ENCODE peak calls at places on chromosomes 5 and 9, in five cellular contexts. Y is stomach, U is colonic mucosa, G is astrocyte, B is OCI-LY7. R is an unnamed sample. For H3K4me1, the result is how much of the 10 kb centered on the place peaks cover.

GRCh38 chr5:102611312-102611711 is 112.5 kb upstream of the SLCO6A1 start:
- DNase-seq in B (no peak), G (no peak), U (no peak), Y (no peak), R (no peak)

GRCh38 chr9:7185612-7186011 is 427.8 kb downstream of the KDM4C start:
- DNase-seq in Y (no peak), G (peak), U (no peak), B (no peak), R (no peak)

GRCh38 chr5:93151121-93151520 is 429.9 kb downstream of the NR2F1-AS1 start:
- DNase-seq in U (no peak), Y (no peak), B (no peak), G (peak), R (no peak)

GRCh38 chr5:130126748-130127147 is 222.5 kb downstream of the CHSY3 start:
- DNase-seq in B (no peak), U (no peak), Y (no peak), G (no peak), R (no peak)

GRCh38 chr9:78115073-78115472 is 83.5 kb upstream of the GNAQ start:
- DNase-seq in B (peak), U (no peak), G (no peak), Y (no peak), R (no peak)

GRCh38 chr5:53024535-53024934 is 35.4 kb downstream of the ITGA2 start:
- DNase-seq in Y (no peak), G (no peak), B (no peak), U (no peak), R (no peak)

GRCh38 chr5:10229306-10230048 is 20.2 kb downstream of the ATPSCKMT start:
- DNase-seq in Y (no peak), G (peak), B (no peak), U (no peak), R (no peak)

GRCh38 chr9:9615086-9615485 is 997.7 kb downstream of the PTPRD start:
- DNase-seq in U (no peak), Y (no peak), G (no peak), B (peak), R (no peak)

GRCh38 chr9:2199999-2200796 is 185.1 kb downstream of the SMARCA2 start:
- DNase-seq in G (no peak), U (no peak), B (no peak), Y (no peak), R (no peak)

GRCh38 chr5:51279983-51280382 is 103.3 kb upstream of the ISL1 start:
- DNase-seq in U (no peak), Y (no peak), B (no peak), G (no peak), R (no peak)

GRCh38 chr9:132547052-132547431 is 35.4 kb upstream of the BARHL1 start:
- DNase-seq in Y (no peak), G (no peak), B (no peak), U (no peak), R (no peak)

GRCh38 chr9:132547976-132548730 is 34.3 kb upstream of the BARHL1 start:
- DNase-seq in Y (no peak), B (peak), G (no peak), U (no peak), R (no peak)

GRCh38 chr9:132547436-132547835 is 35.0 kb upstream of the BARHL1 start:
- DNase-seq in G (no peak), Y (no peak), U (no peak), B (no peak), R (no peak)

GRCh38 chr9:132545578-132545977 is 36.8 kb upstream of the BARHL1 start:
- DNase-seq in Y (no peak), U (no peak), B (no peak), G (no peak), R (no peak)

DNA sequence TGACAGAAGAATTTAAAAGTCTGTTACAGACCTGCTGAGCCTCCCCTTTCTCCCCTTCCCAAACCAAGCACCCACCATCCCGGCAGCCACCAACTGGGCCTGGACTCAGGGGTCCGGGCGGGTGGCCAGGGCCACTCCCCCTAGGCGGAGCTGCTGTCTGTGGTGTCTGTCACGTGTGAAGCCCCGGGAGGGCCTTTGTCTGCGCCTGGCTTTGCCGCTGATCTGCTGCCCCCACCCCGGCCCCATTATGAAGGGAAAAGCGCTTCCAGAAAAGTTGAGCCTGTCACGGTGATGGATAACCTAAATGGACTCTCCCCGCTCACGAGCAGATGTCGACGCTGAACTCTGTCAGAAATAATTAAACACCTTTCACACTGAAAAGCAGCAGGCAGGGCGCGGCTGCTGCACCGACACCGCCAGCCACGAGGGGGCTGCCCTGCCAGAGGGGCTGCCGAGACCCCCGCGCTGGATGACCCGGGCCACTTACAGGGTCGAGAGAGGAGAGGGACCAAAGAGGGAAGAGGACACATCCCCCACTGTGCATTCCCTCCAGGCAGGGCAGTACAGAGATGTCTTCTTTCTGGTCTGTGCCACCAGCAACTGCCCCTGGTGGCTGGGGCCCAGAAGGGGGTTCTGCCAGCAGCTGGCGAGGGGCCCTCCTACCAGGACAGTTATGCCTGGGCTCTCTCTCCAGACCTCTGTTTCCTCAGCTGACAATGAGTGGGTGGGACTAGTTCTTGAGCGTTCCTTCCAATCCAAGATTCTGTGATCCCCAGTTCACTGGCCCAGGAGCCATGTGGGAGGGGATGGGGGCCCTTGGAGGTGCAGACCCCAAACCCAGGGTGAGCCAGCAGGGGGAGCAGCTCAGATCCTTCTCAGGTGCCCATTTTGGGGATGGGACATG is 36.0 kb upstream of the BARHL1 start:
- DNase-seq in B (peak), G (peak), Y (no peak), U (no peak), R (peak)
- TF ChIP-seq CTCF in B (peak), G (peak), Y (no peak), U (no peak), R (no peak)

DNA sequence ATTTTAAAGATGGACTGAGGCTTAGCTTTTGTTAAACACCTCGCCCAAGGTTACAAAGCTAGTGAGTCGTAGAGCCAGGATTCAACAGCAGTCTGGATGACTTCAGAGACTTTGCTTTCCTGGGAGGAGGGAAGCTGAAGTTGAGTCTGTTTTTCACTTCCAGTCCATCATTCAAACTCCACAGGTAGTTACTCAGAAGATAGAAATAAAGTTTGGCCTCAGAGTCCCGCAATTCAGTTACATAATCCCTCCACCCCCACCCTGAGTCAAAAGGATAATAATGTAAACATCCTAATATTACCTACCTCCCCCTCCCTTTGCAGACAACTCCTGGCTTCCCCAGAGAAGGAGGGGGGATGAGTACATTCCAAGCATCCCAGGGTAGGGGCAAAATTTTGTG is 8.1 kb downstream of the HBEGF start:
- DNase-seq in G (peak), Y (no peak), U (no peak), B (no peak), R (no peak)
- H3K4me1 ChIP-seq in G (under half), Y (half or more), U (under half), B (under half), R (under half)

GRCh38 chr5:124554746-124555145 is 191.7 kb downstream of the ZNF608 start:
- DNase-seq in U (no peak), G (no peak), Y (no peak), B (no peak), R (no peak)
- H3K4me3 ChIP-seq in U (no peak), G (no peak), Y (no peak), B (no peak), R (no peak)

GRCh38 chr5:139670369-139671095 is 22.4 kb downstream of the CXXC5 start:
- DNase-seq in U (no peak), Y (no peak), B (peak), G (peak), R (peak)
- TF ChIP-seq CTCF in U (no peak), Y (peak), B (peak), G (peak), R (no peak)

DNA sequence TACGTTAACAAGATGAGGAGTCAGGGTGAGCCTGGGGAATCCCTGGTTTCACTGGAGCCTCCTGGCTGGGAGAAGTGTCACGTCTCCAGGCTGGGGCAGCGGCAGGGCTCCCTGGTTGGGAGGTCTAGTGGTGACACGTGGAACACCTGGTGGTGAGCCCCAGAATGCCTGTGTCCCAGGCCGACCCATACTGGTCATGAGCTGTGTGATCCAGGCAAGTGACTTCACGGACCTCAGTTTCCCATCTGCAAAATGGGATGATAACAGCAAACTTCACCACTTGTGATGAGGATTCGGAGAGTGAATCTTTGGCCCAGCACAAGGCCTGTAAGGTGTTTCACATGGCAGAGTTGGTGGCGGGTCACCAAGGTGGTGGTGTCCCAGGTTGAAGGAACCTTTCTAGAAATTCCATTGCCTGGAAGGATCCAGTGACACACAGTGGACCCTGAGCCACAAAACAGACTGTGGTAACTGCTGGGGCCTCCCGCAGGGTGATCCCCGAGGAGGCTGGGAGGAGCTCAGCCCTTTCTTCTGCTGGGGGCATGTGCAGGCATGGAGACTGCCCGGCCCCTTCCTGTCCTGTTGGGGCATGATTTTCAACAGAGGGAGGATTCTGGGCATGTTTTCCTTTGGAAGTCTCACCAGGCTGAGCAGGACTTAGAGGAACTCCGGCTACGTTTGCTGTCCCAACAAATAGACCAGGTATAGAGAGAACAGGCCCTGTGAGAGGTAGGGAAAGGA is 153.9 kb upstream of the IER5L start:
- DNase-seq in U (no peak), Y (no peak), B (no peak), G (no peak), R (no peak)
- H3K4me1 ChIP-seq in U (under half), Y (half or more), B (under half), G (under half), R (under half)

GRCh38 chr9:31253800-31254762 is 1130.4 kb upstream of the ACO1 start:
- DNase-seq in B (no peak), G (no peak), Y (no peak), U (no peak), R (no peak)

GRCh38 chr9:31248156-31248555 is 1136.3 kb upstream of the ACO1 start:
- DNase-seq in U (no peak), B (no peak), Y (no peak), G (no peak), R (no peak)

DNA sequence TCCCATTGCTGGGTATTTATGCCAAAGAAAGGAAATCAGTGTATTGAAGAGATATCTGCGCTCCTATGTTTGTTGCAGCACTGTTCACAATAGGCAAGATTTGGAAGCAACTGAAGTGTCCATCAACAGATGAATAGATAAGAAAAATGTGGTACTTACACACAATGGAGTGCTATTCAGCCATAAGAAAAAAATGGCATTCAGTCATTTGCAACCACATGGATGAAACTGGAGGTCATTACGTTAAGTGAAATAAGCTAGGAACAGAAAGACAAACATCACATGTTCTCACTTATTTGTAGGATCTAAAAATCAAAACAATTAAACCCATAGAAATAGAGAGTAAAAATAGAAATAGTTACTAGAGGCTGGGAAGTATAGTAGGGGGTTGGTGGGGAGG is 1133.1 kb upstream of the ACO1 start:
- DNase-seq in U (no peak), G (no peak), Y (no peak), B (no peak), R (no peak)
- H3K4me3 ChIP-seq in U (no peak), G (no peak), Y (no peak), B (no peak), R (no peak)

GRCh38 chr5:163433271-163433670 is 4.1 kb upstream of the CCNG1 start:
- DNase-seq in U (peak), B (no peak), G (no peak), Y (no peak), R (peak)
- TF ChIP-seq CTCF in U (no peak), B (no peak), G (no peak), Y (no peak), R (no peak)